ENCODE peak calls at places on chromosomes 16 and 17, in ten cellular contexts. N is neural crest cell, C is GM04503, R is A549, V is amniotic epithelial cell, O is fibroblast of lung, Y is Caki2, H is heart left ventricle, T is ELR, W is HFF-Myc. P is an unnamed sample.

GRCh38 chr16:3472878-3473595 is 22.3 kb downstream of the C16orf90 start:
- DNase-seq in N (no peak), C (no peak), R (no peak), V (no peak), O (peak), Y (no peak), H (no peak), T (peak), W (no peak), P (peak)

GRCh38 chr17:80252871-80253270 is 7.8 kb upstream of the RNF213 start:
- DNase-seq in N (peak), C (no peak), R (peak), V (no peak), O (peak), Y (no peak), H (peak), T (peak), W (no peak), P (peak)

GRCh38 chr17:73877962-73878361 is 233.7 kb upstream of the SDK2 start:
- DNase-seq in N (no peak), C (no peak), R (no peak), V (no peak), O (no peak), Y (no peak), H (no peak), T (no peak), W (no peak), P (no peak)

GRCh38 chr17:45302649-45303173 is 14.1 kb downstream of the MAP3K14 start:
- DNase-seq in N (no peak), C (no peak), R (no peak), V (peak), O (peak), Y (no peak), H (peak), T (peak), W (no peak), P (peak)

GRCh38 chr17:62705781-62706597 is 78.5 kb downstream of the MRC2 start:
- DNase-seq in N (no peak), C (no peak), R (no peak), V (no peak), O (no peak), Y (no peak), H (no peak), T (no peak), W (no peak), P (no peak)

GRCh38 chr17:81460856-81461460 is 51.6 kb downstream of the ACTG1 start:
- DNase-seq in N (no peak), C (no peak), R (no peak), V (no peak), O (no peak), Y (no peak), H (no peak), T (no peak), W (no peak), P (no peak)

GRCh38 chr17:28551421-28552186 is 820 bp downstream of the UNC119 start:
- DNase-seq in N (no peak), C (no peak), R (no peak), V (peak), O (no peak), Y (no peak), H (no peak), T (peak), W (no peak), P (peak)

GRCh38 chr17:39705786-39706348 is 6.0 kb downstream of the ERBB2 start:
- DNase-seq in N (no peak), C (no peak), R (no peak), V (no peak), O (no peak), Y (no peak), H (peak), T (no peak), W (no peak), P (no peak)

GRCh38 chr16:46688101-46688656 is 799 bp downstream of the VPS35 start:
- DNase-seq in N (no peak), C (no peak), R (no peak), V (peak), O (no peak), Y (no peak), H (no peak), T (no peak), W (peak), P (peak)

GRCh38 chr17:4472281-4472680 is 26.4 kb upstream of the SPNS2 start:
- DNase-seq in N (no peak), C (no peak), R (no peak), V (no peak), O (no peak), Y (no peak), H (no peak), T (no peak), W (no peak), P (no peak)

GRCh38 chr17:50356892-50357510 is 11.1 kb downstream of the XYLT2 start:
- DNase-seq in N (no peak), C (no peak), R (no peak), V (no peak), O (no peak), Y (no peak), H (no peak), T (no peak), W (no peak), P (no peak)

GRCh38 chr16:6341993-6342392 is 990.7 kb upstream of the RBFOX1 start:
- DNase-seq in N (no peak), C (no peak), R (no peak), V (no peak), O (no peak), Y (no peak), H (no peak), T (no peak), W (no peak), P (no peak)

GRCh38 chr17:79252886-79253285 is 178.3 kb downstream of the ENGASE start:
- DNase-seq in N (no peak), C (no peak), R (no peak), V (no peak), O (no peak), Y (no peak), H (no peak), T (no peak), W (no peak), P (no peak)

GRCh38 chr17:7589204-7589868 is 558 bp downstream of the SOX15 start:
- DNase-seq in N (peak), C (no peak), R (no peak), V (peak), O (peak), Y (no peak), H (peak), T (peak), W (no peak), P (peak)

GRCh38 chr17:6580628-6581027 is 24.3 kb upstream of the PITPNM3 start:
- DNase-seq in N (no peak), C (no peak), R (no peak), V (no peak), O (no peak), Y (no peak), H (no peak), T (no peak), W (no peak), P (no peak)

GRCh38 chr17:82807101-82807500 is 32.7 kb downstream of the ZNF750 start:
- DNase-seq in N (no peak), C (no peak), R (no peak), V (no peak), O (no peak), Y (no peak), H (no peak), T (no peak), W (no peak), P (no peak)

GRCh38 chr17:39027037-39027436 is 59.8 kb upstream of the FBXO47 start:
- DNase-seq in N (no peak), C (no peak), R (peak), V (no peak), O (peak), Y (no peak), H (peak), T (peak), W (no peak), P (no peak)

GRCh38 chr17:27247071-27247957 is 46.6 kb upstream of the WSB1 start:
- DNase-seq in N (no peak), C (no peak), R (peak), V (peak), O (peak), Y (peak), H (peak), T (peak), W (no peak), P (peak)

GRCh38 chr16:8519179-8519578 is 71.1 kb downstream of the TMEM114 start:
- DNase-seq in N (no peak), C (no peak), R (no peak), V (no peak), O (no peak), Y (no peak), H (no peak), T (no peak), W (no peak), P (no peak)

GRCh38 chr17:43170766-43171681 is at the start of gene NBR1:
- DNase-seq in N (peak), C (peak), R (peak), V (peak), O (peak), Y (peak), H (peak), T (peak), W (peak), P (peak)

GRCh38 chr16:48329138-48329537 is 56.1 kb downstream of the SIAH1 start:
- DNase-seq in N (no peak), C (no peak), R (no peak), V (no peak), O (no peak), Y (no peak), H (no peak), T (no peak), W (no peak), P (no peak)

GRCh38 chr16:86611958-86612357 is 33.6 kb downstream of the FOXL1 start:
- DNase-seq in N (no peak), C (no peak), R (no peak), V (no peak), O (no peak), Y (no peak), H (no peak), T (no peak), W (no peak), P (no peak)

GRCh38 chr16:57508084-57508425 is 21.8 kb upstream of the DOK4 start:
- DNase-seq in N (no peak), C (no peak), R (no peak), V (no peak), O (no peak), Y (no peak), H (no peak), T (no peak), W (no peak), P (no peak)

GRCh38 chr17:1591474-1592090 is 29.0 kb upstream of the PITPNA start:
- DNase-seq in N (no peak), C (no peak), R (no peak), V (no peak), O (no peak), Y (no peak), H (no peak), T (no peak), W (no peak), P (no peak)

GRCh38 chr17:61837175-61838051 is 25.9 kb downstream of the BRIP1 start:
- DNase-seq in N (peak), C (peak), R (peak), V (peak), O (peak), Y (peak), H (peak), T (peak), W (peak), P (peak)

GRCh38 chr16:73290258-73290657 is 242.3 kb upstream of the ZFHX3 start:
- DNase-seq in N (no peak), C (no peak), R (no peak), V (no peak), O (no peak), Y (no peak), H (no peak), T (no peak), W (no peak), P (no peak)

GRCh38 chr17:50949128-50950001 is 83.2 kb upstream of the TOB1 start:
- DNase-seq in N (no peak), C (no peak), R (no peak), V (no peak), O (no peak), Y (no peak), H (no peak), T (no peak), W (no peak), P (no peak)

GRCh38 chr16:89257757-89258465 is 40.4 kb downstream of the ZNF778 start:
- DNase-seq in N (no peak), C (no peak), R (no peak), V (no peak), O (no peak), Y (no peak), H (no peak), T (peak), W (no peak), P (no peak)

GRCh38 chr17:73121513-73121912 is 29.0 kb upstream of the SLC39A11 start:
- DNase-seq in N (no peak), C (no peak), R (no peak), V (no peak), O (no peak), Y (no peak), H (peak), T (no peak), W (no peak), P (no peak)

GRCh38 chr17:413706-414440 is 61.3 kb upstream of the RPH3AL start:
- DNase-seq in N (no peak), C (no peak), R (no peak), V (no peak), O (no peak), Y (no peak), H (no peak), T (no peak), W (no peak), P (no peak)

GRCh38 chr16:49461517-49461951 is 87.9 kb downstream of the C16orf78 start:
- DNase-seq in N (no peak), C (no peak), R (no peak), V (no peak), O (no peak), Y (no peak), H (peak), T (no peak), W (no peak), P (no peak)

GRCh38 chr17:75641343-75641742 is 8.1 kb downstream of the SMIM5 start:
- DNase-seq in N (no peak), C (no peak), R (no peak), V (no peak), O (no peak), Y (no peak), H (peak), T (no peak), W (no peak), P (peak)

GRCh38 chr17:4934173-4934979 is 2.3 kb downstream of the GP1BA start:
- DNase-seq in N (no peak), C (no peak), R (no peak), V (peak), O (peak), Y (peak), H (no peak), T (peak), W (no peak), P (no peak)

GRCh38 chr16:85444879-85445778 is 168.0 kb upstream of the GSE1 start:
- DNase-seq in N (no peak), C (no peak), R (no peak), V (no peak), O (no peak), Y (no peak), H (no peak), T (no peak), W (no peak), P (no peak)

GRCh38 chr16:58854392-58854791 is 120.3 kb upstream of the GOT2 start:
- DNase-seq in N (no peak), C (no peak), R (no peak), V (no peak), O (no peak), Y (no peak), H (no peak), T (no peak), W (no peak), P (no peak)

GRCh38 chr16:85629853-85630252 is 16.7 kb downstream of the GSE1 start:
- DNase-seq in N (no peak), C (no peak), R (no peak), V (no peak), O (no peak), Y (no peak), H (no peak), T (no peak), W (no peak), P (no peak)

GRCh38 chr17:32861979-32862378 is 14.9 kb downstream of the MYO1D start:
- DNase-seq in N (no peak), C (no peak), R (no peak), V (no peak), O (no peak), Y (no peak), H (no peak), T (peak), W (no peak), P (no peak)

GRCh38 chr17:19268611-19269010 is 31.4 kb downstream of the EPN2 start:
- DNase-seq in N (no peak), C (no peak), R (no peak), V (no peak), O (no peak), Y (no peak), H (no peak), T (no peak), W (no peak), P (no peak)